ENCODE peak calls at places on chromosomes 4 and X, in four cellular contexts. E is tibial artery, V is fibroblast of the aortic adventitia, R is choroid plexus epithelial cell. W is an unnamed sample.

GRCh38 chrX:137926090-137926489 is 360.2 kb downstream of the ZIC3 start:
- DNase-seq in E (no peak), V (no peak), R (peak), W (peak)

GRCh38 chrX:118655561-118656246 is 71.7 kb upstream of the IL13RA1 start:
- DNase-seq in E (no peak), V (peak), R (peak), W (peak)

GRCh38 chr4:21992330-21992729 is 43.8 kb upstream of the KCNIP4 start:
- DNase-seq in E (no peak), V (peak), R (peak), W (no peak)

GRCh38 chrX:2933125-2933900 is 4.2 kb upstream of the ARSD start:
- DNase-seq in E (no peak), V (no peak), R (no peak), W (peak)

GRCh38 chr4:184237612-184238011 is 19.9 kb upstream of the ENPP6 start:
- DNase-seq in E (no peak), V (no peak), R (peak), W (peak)

GRCh38 chr4:116118216-116118615 is 967.2 kb downstream of the TRAM1L1 start:
- DNase-seq in E (no peak), V (no peak), R (peak), W (no peak)

GRCh38 chr4:113998531-113998930 is 19.1 kb upstream of the ARSJ start:
- DNase-seq in E (no peak), V (peak), R (no peak), W (no peak)

GRCh38 chr4:77931452-77932135 is 69.0 kb downstream of the MRPL1 start:
- DNase-seq in E (no peak), V (peak), R (peak), W (peak)

GRCh38 chr4:169627307-169627706 is 6.9 kb downstream of the CLCN3 start:
- DNase-seq in E (no peak), V (no peak), R (no peak), W (no peak)

GRCh38 chr4:155953151-155954117 is at the start of gene CTSO:
- DNase-seq in E (peak), V (peak), R (peak), W (peak)

GRCh38 chr4:155952546-155952945 is 1.1 kb downstream of the CTSO start:
- DNase-seq in E (no peak), V (peak), R (no peak), W (no peak)

GRCh38 chr4:155950461-155950860 is 3.2 kb downstream of the CTSO start:
- DNase-seq in E (no peak), V (no peak), R (no peak), W (no peak)

GRCh38 chr4:155954939-155955338 is 1.3 kb upstream of the CTSO start:
- DNase-seq in E (no peak), V (no peak), R (peak), W (no peak)

DNA sequence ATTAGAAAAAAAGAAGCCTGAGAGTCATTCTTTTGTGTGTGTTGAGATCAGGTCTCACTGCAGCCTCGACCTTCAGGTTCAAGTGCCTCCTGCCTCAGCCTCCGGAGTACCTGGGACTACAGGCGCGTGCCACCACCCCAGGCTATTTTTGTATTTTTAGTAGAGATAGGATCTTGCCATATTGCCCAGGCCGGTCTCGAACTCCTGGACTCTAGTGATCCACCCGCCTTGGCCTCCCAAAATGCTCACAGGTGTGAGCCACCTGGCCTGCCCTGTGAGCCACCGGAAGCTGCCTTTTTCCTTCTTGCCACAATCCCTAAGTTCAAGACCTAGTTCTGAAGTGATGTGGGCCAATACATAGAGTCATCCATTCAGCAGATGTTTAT is 445 bp upstream of the CTSO start:
- DNase-seq in E (no peak), V (no peak), R (no peak), W (no peak)
- H3K4me3 ChIP-seq in E (peak), V (peak), R (peak), W (peak)

DNA sequence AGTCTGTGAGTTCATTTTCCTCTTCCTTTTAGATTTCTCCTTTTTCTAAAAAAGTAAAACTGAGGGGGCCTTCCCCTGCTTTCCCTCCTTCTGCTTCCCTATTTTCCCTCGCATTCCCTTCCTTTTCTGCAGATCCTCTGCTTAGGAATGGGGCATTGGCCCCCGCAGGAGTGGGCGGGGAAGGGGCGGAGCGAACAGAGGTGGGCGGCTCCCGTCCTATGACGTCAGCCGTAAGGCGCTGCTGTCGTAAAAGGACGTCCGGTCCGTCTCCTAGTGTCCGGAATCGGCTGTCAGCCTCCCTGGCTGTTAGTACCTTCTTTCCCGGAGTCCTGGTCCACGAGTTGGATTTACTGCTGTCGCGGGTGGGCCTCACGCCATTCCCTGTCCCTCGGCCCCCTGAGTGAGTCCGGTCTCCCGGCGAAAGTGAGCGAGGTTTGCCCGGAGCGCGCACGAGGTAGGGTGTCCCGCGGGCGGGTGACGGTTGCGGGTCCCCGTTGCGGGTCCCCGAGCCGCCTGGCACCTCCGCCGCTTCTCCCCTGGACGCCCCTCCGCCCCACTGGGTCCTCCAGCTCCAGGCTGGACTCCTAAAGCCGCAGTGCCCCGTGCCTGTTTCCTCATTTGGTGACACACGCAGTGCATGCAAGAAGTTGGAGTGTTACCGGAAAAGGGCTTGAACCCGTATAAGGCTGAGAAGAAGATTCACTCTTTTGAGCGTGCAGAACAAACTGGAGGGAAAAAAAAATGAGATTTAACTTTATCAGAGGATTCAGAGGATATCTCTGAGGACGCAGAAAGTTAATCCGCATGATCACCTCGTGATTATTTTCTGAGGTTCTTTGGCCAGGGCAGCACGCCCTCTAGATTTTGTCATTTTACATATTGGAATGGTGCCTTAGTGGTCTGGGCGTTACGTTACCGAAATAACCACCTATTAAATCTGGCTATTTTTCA is at the start of gene ZNF330:
- DNase-seq in E (peak), V (peak), R (peak), W (peak)
- TF ChIP-seq CTCF in E (no peak), V (peak), R (peak), W (peak)

GRCh38 chr4:119663160-119663788 is 34.7 kb upstream of the PDE5A start:
- DNase-seq in E (no peak), V (no peak), R (peak), W (no peak)
- H3K4me3 ChIP-seq in E (peak), V (peak), R (peak), W (no peak)

GRCh38 chr4:69896530-69897116 is 34.2 kb upstream of the CSN1S1 start:
- DNase-seq in E (no peak), V (peak), R (peak), W (peak)
- TF ChIP-seq CTCF in E (peak), V (peak), R (peak), W (peak)